ENCODE peak calls at places on chromosomes 5 and 9, in five cellular contexts. P, W, M, U and G are unnamed samples.

GRCh38 chr9:91415290-91415689 is 8.3 kb downstream of the NFIL3 start:
- DNase-seq in W (no peak), P (no peak), M (no peak), U (peak), G (no peak)

GRCh38 chr5:127290019-127290945 is at the start of gene MEGF10:
- DNase-seq in W (peak), P (peak), U (peak), M (peak), G (peak)

GRCh38 chr5:67350185-67350584 is 153.6 kb upstream of the CD180 start:
- DNase-seq in M (no peak), P (no peak), W (no peak), U (no peak), G (no peak)

GRCh38 chr5:54909911-54910870 is 75.2 kb downstream of the ESM1 start:
- DNase-seq in M (no peak), U (no peak), W (peak), P (peak), G (peak)

GRCh38 chr9:101736723-101737122 is 1.7 kb downstream of the GRIN3A start:
- DNase-seq in M (no peak), W (no peak), P (peak), U (no peak), G (no peak)

GRCh38 chr9:129109952-129110739 is 447 bp downstream of the CRAT start:
- DNase-seq in P (peak), U (no peak), W (peak), M (no peak), G (no peak)

GRCh38 chr5:107915413-107915812 is 244.7 kb upstream of the EFNA5 start:
- DNase-seq in W (no peak), M (no peak), U (no peak), P (no peak), G (no peak)

GRCh38 chr9:103444157-103444556 is 449.0 kb downstream of the CYLC2 start:
- DNase-seq in W (no peak), M (no peak), P (no peak), U (no peak), G (no peak)

GRCh38 chr5:163964650-163965049 is 459.2 kb downstream of the MAT2B start:
- DNase-seq in U (no peak), W (no peak), P (no peak), M (no peak), G (no peak)

GRCh38 chr9:99445377-99445891 is 223.4 kb downstream of the SEC61B start:
- DNase-seq in W (peak), U (no peak), P (peak), M (no peak), G (peak)

GRCh38 chr5:43191740-43192557 is at the start of gene NIM1K:
- DNase-seq in U (peak), M (peak), P (peak), W (no peak), G (no peak)

GRCh38 chr5:157271740-157272271 is 5.9 kb downstream of the CYFIP2 start:
- DNase-seq in U (peak), M (no peak), W (no peak), P (no peak), G (no peak)

GRCh38 chr5:143543358-143544255 is 140.1 kb upstream of the NR3C1 start:
- DNase-seq in W (peak), M (no peak), U (no peak), P (peak), G (no peak)

GRCh38 chr9:118689280-118689679 is 680.0 kb downstream of the BRINP1 start:
- DNase-seq in U (no peak), M (no peak), W (no peak), P (no peak), G (no peak)

GRCh38 chr5:179316111-179316551 is 29.1 kb downstream of the ADAMTS2 start:
- DNase-seq in W (no peak), P (no peak), M (no peak), U (no peak), G (no peak)

GRCh38 chr5:51622161-51622790 is 239.0 kb downstream of the ISL1 start:
- DNase-seq in P (no peak), W (no peak), U (no peak), M (no peak), G (no peak)

GRCh38 chr9:79015951-79016350 is 555.8 kb upstream of the TLE4 start:
- DNase-seq in P (no peak), U (no peak), W (no peak), M (no peak), G (no peak)

GRCh38 chr9:23319092-23319491 is 506.9 kb downstream of the ELAVL2 start:
- DNase-seq in M (no peak), P (no peak), U (no peak), W (no peak), G (no peak)

GRCh38 chr5:6535594-6535993 is 86.9 kb downstream of the UBE2QL1 start:
- DNase-seq in P (no peak), W (no peak), M (no peak), U (no peak), G (no peak)

GRCh38 chr5:31625394-31625793 is 13.5 kb upstream of the PDZD2 start:
- DNase-seq in W (no peak), P (no peak), M (no peak), U (no peak), G (no peak)

GRCh38 chr9:108167136-108167900 is 677.7 kb upstream of the KLF4 start:
- DNase-seq in P (no peak), W (no peak), M (no peak), U (no peak), G (no peak)

GRCh38 chr5:39405489-39405888 is 19.3 kb downstream of the DAB2 start:
- DNase-seq in M (no peak), P (no peak), W (no peak), U (no peak), G (no peak)

GRCh38 chr5:89313804-89314588 is 431.0 kb upstream of the MEF2C start:
- DNase-seq in M (no peak), W (peak), U (peak), P (peak), G (peak)

GRCh38 chr5:16809816-16810502 is 126.1 kb downstream of the MYO10 start:
- DNase-seq in W (peak), U (no peak), M (peak), P (peak), G (peak)

GRCh38 chr5:163453705-163454104 is 6.2 kb downstream of the NUDCD2 start:
- DNase-seq in M (no peak), U (no peak), P (peak), W (no peak), G (no peak)

GRCh38 chr5:9301200-9301599 is 244.7 kb downstream of the SEMA5A start:
- DNase-seq in P (no peak), W (no peak), U (no peak), M (no peak), G (no peak)

GRCh38 chr9:113599647-113600476 is 136.3 kb downstream of the RGS3 start:
- DNase-seq in U (no peak), M (no peak), W (peak), P (peak), G (peak)

GRCh38 chr9:14533867-14534650 is 159.2 kb downstream of the ZDHHC21 start:
- DNase-seq in W (no peak), M (no peak), P (no peak), U (no peak), G (no peak)

GRCh38 chr9:132268725-132269352 is 85.9 kb downstream of the SETX start:
- DNase-seq in M (peak), P (peak), U (peak), W (peak), G (no peak)

GRCh38 chr9:98256632-98257218 is 1.3 kb upstream of the TBC1D2 start:
- DNase-seq in P (no peak), M (no peak), U (no peak), W (no peak), G (no peak)

GRCh38 chr5:167014657-167015056 is 1276.8 kb upstream of the WWC1 start:
- DNase-seq in U (no peak), M (no peak), W (no peak), P (no peak), G (no peak)

GRCh38 chr9:83572524-83572923 is 34.3 kb upstream of the FRMD3 start:
- DNase-seq in W (no peak), P (peak), M (no peak), U (no peak), G (peak)